ENCODE peak calls at places on chromosomes 13 and 19, in four cellular contexts. A is GM23338, B is HCT116, O is HepG2. L is an unnamed sample.

GRCh38 chr13:46149272-46150133 is 32.5 kb downstream of the LCP1 start:
- DNase-seq in O (no peak), A (no peak), B (no peak), L (no peak)

GRCh38 chr19:3850320-3850972 is 18.4 kb downstream of the ZFR2 start:
- DNase-seq in O (no peak), B (no peak), A (no peak), L (no peak)

GRCh38 chr19:48085904-48086864 is 24.4 kb downstream of the PLA2G4C start:
- DNase-seq in O (no peak), B (no peak), A (peak; percentile 61), L (no peak)

GRCh38 chr13:97281028-97281427 is 58.9 kb downstream of the MBNL2 start:
- DNase-seq in O (no peak), B (no peak), A (no peak), L (no peak)

GRCh38 chr13:58953638-58954037 is 1210.1 kb downstream of the DIAPH3 start:
- DNase-seq in B (no peak), A (no peak), O (no peak), L (no peak)

GRCh38 chr13:105050696-105051095 is 1484.8 kb downstream of the EFNB2 start:
- DNase-seq in A (no peak), O (no peak), B (no peak), L (no peak)

GRCh38 chr19:7292352-7292949 is 1.8 kb downstream of the INSR start:
- DNase-seq in O (no peak), A (peak; percentile 56), B (no peak), L (no peak)

GRCh38 chr19:34189199-34189916 is 17.1 kb downstream of the LSM14A start:
- DNase-seq in A (no peak), B (no peak), O (no peak), L (no peak)

GRCh38 chr13:36148436-36148835 is 17.3 kb upstream of the DCLK1 start:
- DNase-seq in B (no peak), A (no peak), O (no peak), L (no peak)

GRCh38 chr13:70732611-70733010 is 624.4 kb upstream of the KLHL1 start:
- DNase-seq in A (no peak), B (no peak), O (no peak), L (no peak)

GRCh38 chr13:94997126-94997525 is 284.8 kb upstream of the SOX21 start:
- DNase-seq in B (no peak), A (no peak), O (no peak), L (no peak)

GRCh38 chr13:99484405-99484981 is 16.8 kb upstream of the TM9SF2 start:
- DNase-seq in B (no peak), A (no peak), O (no peak), L (no peak)

GRCh38 chr13:99979453-99980200 is 2.0 kb upstream of the ZIC2 start:
- DNase-seq in B (no peak), O (no peak), A (peak; percentile 87), L (no peak)

GRCh38 chr19:55165952-55166529 is 372 bp downstream of the DNAAF3 start:
- DNase-seq in A (peak; percentile 98), O (peak; percentile 85), B (peak; percentile 86), L (no peak)

GRCh38 chr13:70255406-70255991 is 147.2 kb upstream of the KLHL1 start:
- DNase-seq in A (no peak), B (no peak), O (no peak), L (no peak)

GRCh38 chr13:48860369-48860768 is 115.3 kb upstream of the FNDC3A start:
- DNase-seq in B (no peak), A (no peak), O (no peak), L (no peak)

GRCh38 chr13:113851480-113851803 is 12.4 kb downstream of the GAS6 start:
- DNase-seq in B (no peak), O (no peak), A (no peak), L (no peak)

GRCh38 chr13:71798723-71799122 is 68.3 kb downstream of the DACH1 start:
- DNase-seq in O (no peak), A (no peak), B (no peak), L (no peak)

GRCh38 chr13:37934339-37935191 is 65.0 kb upstream of the TRPC4 start:
- DNase-seq in B (no peak), O (no peak), A (peak; percentile 44), L (no peak)

GRCh38 chr19:11130824-11131455 is 24.6 kb downstream of the SPC24 start:
- DNase-seq in A (peak; percentile 85), B (peak; percentile 35), O (peak; percentile 87), L (no peak)

GRCh38 chr19:10270616-10271394 is at the start of gene ICAM1:
- DNase-seq in O (peak; percentile 83), A (peak; percentile 88), B (no peak), L (no peak)

GRCh38 chr19:18735324-18735723 is 51.8 kb downstream of the CRTC1 start:
- DNase-seq in A (no peak), B (no peak), O (no peak), L (no peak)

GRCh38 chr13:49716615-49717014 is 25.3 kb upstream of the EBPL start:
- DNase-seq in B (no peak), O (no peak), A (peak; percentile 67), L (no peak)

GRCh38 chr19:6720369-6721112 is at the start of gene C3:
- DNase-seq in A (no peak), B (no peak), O (peak; percentile 96), L (no peak)

GRCh38 chr19:15247107-15248014 is 15.1 kb upstream of the EPHX3 start:
- DNase-seq in O (peak; percentile 70), B (no peak), A (no peak), L (no peak)

GRCh38 chr13:100798739-100799361 is 124.3 kb upstream of the TMTC4 start:
- DNase-seq in O (no peak), B (no peak), A (no peak), L (no peak)

GRCh38 chr13:36345438-36346221 is 564 bp downstream of the SPART start:
- DNase-seq in O (peak; percentile 35), A (peak; percentile 86), B (no peak), L (peak; percentile 81)

GRCh38 chr19:14632286-14632685 is 42.4 kb downstream of the ADGRE3 start:
- DNase-seq in O (peak; percentile 32), A (peak; percentile 85), B (peak; percentile 75), L (peak; percentile 14)

GRCh38 chr13:51825165-51825592 is 19.8 kb downstream of the TMEM272 start:
- DNase-seq in O (no peak), B (no peak), A (no peak), L (no peak)

GRCh38 chr19:49823472-49823871 is 5.4 kb downstream of the MED25 start:
- DNase-seq in A (no peak), B (no peak), O (no peak), L (no peak)

GRCh38 chr19:50209131-50209530 is 5.7 kb downstream of the MYH14 start:
- DNase-seq in O (no peak), B (no peak), A (no peak), L (no peak)

GRCh38 chr19:38849746-38850230 is at the start of gene HNRNPL:
- DNase-seq in O (no peak), A (no peak), B (no peak), L (no peak)

GRCh38 chr13:46668302-46668720 is 115.3 kb downstream of the LRCH1 start:
- DNase-seq in A (no peak), O (no peak), B (no peak), L (no peak)

GRCh38 chr13:111114362-111115050 is 604 bp upstream of the ARHGEF7 start:
- DNase-seq in B (no peak), A (peak; percentile 68), O (no peak), L (no peak)
- TF ChIP-seq EZH2 in B (no peak), A (peak; percentile 26), O (peak; percentile 88), L (peak; percentile 45)

GRCh38 chr19:40693896-40694295 is 3.4 kb upstream of the NUMBL start:
- DNase-seq in A (no peak), O (no peak), B (no peak), L (no peak)

GRCh38 chr19:40693150-40693788 is 2.8 kb upstream of the NUMBL start:
- DNase-seq in B (no peak), A (no peak), O (no peak), L (no peak)

GRCh38 chr19:40690699-40691420 is 409 bp upstream of the NUMBL start:
- DNase-seq in A (peak; percentile 93), O (no peak), B (peak; percentile 70), L (no peak)

GRCh38 chr19:40691421-40692211 is 1.2 kb upstream of the NUMBL start:
- DNase-seq in B (no peak), O (no peak), A (peak; percentile 71), L (no peak)

DNA sequence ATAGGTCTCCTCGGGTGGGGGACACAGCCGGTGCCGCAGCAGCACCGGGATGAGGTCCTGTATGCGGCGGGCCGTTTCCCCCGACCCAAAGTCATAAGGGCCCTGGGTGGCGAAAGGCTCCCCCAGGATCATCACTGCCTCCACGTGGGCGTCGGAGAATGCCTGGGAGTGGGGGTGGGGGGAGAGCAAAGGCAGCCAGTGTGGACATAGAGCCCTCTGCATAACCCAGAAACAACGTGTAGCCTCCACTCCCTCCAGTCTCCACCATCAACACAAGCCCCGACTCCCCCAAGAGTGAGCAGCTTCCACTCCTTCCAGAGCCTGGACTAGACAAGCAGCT is 1.7 kb upstream of the NUMBL start:
- DNase-seq in O (no peak), B (no peak), A (no peak), L (no peak)
- H3K27ac ChIP-seq in O (no peak overlapping the region), B (peak overlapping the region; percentile 88), A (no peak overlapping the region), L (no peak overlapping the region)

GRCh38 chr19:17160908-17161307 is 54.2 kb upstream of the USE1 start:
- DNase-seq in O (no peak), A (no peak), B (no peak), L (no peak)

GRCh38 chr19:17159466-17160393 is 55.4 kb upstream of the USE1 start:
- DNase-seq in B (no peak), O (peak; percentile 56), A (peak; percentile 92), L (no peak)

GRCh38 chr19:17156296-17156946 is 58.7 kb upstream of the USE1 start:
- DNase-seq in B (no peak), A (no peak), O (no peak), L (no peak)

GRCh38 chr19:17156947-17157302 is 58.2 kb upstream of the USE1 start:
- DNase-seq in A (no peak), O (no peak), B (no peak), L (no peak)

DNA sequence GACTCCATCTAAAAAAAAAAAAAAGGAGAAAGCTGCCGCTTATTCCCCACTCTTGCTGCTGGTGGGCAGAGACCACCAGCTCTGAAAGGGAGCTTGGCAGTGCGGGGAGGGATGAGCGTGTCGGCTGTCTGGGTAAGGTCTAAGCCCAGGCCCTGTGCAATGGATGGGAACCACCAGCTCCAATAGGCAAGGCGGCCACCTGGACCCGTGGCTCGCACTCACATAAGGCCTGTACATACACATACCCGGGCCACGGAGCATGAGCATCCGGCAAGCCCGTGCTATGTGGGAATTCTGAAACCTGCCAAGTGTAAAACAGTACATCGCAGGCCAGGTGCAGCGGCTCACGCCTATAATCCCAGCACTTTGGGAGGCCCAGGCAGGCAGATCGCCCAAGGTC is 56.6 kb upstream of the USE1 start:
- DNase-seq in A (no peak), B (no peak), O (no peak), L (no peak)
- TF ChIP-seq POLR2AphosphoS5 in A (no peak), B (no peak), O (no peak), L (no peak)

GRCh38 chr19:45495178-45495577 is 1.7 kb downstream of the RTN2 start:
- DNase-seq in O (no peak), B (no peak), A (no peak), L (no peak)

GRCh38 chr19:45498411-45499195 is at the start of gene PPM1N:
- DNase-seq in A (peak; percentile 87), B (no peak), O (no peak), L (no peak)

GRCh38 chr19:45494261-45494916 is 2.5 kb downstream of the RTN2 start:
- DNase-seq in B (no peak), O (no peak), A (no peak), L (no peak)

GRCh38 chr19:45497791-45498190 is 452 bp upstream of the PPM1N start:
- DNase-seq in A (peak; percentile 82), B (no peak), O (no peak), L (no peak)

GRCh38 chr19:45496349-45496953 is 396 bp downstream of the RTN2 start:
- DNase-seq in B (no peak), O (no peak), A (peak; percentile 86), L (no peak)
- TF ChIP-seq EZH2 in B (no peak), O (no peak), A (no peak), L (no peak)